ENCODE peak calls at places on chromosomes 16 and 17, in eight cellular contexts. I is posterior cingulate gyrus; U is esophagus squamous epithelium; M is psoas muscle; E is amygdala; F is HEK293T; L is stimulated activated CD4-positive, alpha-beta T cell treated with anti-CD3 and anti-CD28 coated beads, Interleukin-15, amount 100 ng/mL, for 24 hours; J is HT1080. R is an unnamed sample.

GRCh38 chr17:45287526-45288264 is 25.8 kb upstream of the SPATA32 start:
- DNase-seq in U (no peak), J (no peak), M (peak; percentile 59), I (no peak), L (no peak), E (no peak), F (no peak), R (no peak)

GRCh38 chr16:19771796-19772195 is 53.7 kb downstream of the IQCK start:
- DNase-seq in I (no peak), F (no peak), U (no peak), M (no peak), L (no peak), E (no peak), J (no peak), R (no peak)

GRCh38 chr17:81635973-81636504 is 873 bp downstream of the NPLOC4 start:
- DNase-seq in E (no peak), J (no peak), L (no peak), M (no peak), F (no peak), I (no peak), U (no peak), R (no peak)

GRCh38 chr16:3965306-3965705 is 84.8 kb upstream of the CREBBP start:
- DNase-seq in L (no peak), U (no peak), J (no peak), M (no peak), F (no peak), I (no peak), E (no peak), R (no peak)

GRCh38 chr17:11935734-11936406 is 61.4 kb downstream of the ZNF18 start:
- DNase-seq in U (no peak), E (peak; percentile 26), J (peak; percentile 32), F (peak; percentile 58), I (peak; percentile 73), L (peak; percentile 37), M (no peak), R (peak; percentile 71)

GRCh38 chr17:44004077-44004760 is at the start of gene NAGS:
- DNase-seq in M (peak; percentile 47), L (no peak), E (no peak), J (no peak), F (no peak), I (no peak), U (no peak), R (peak; percentile 62)

GRCh38 chr16:50531359-50531758 is 16.8 kb upstream of the NKD1 start:
- DNase-seq in F (no peak), M (no peak), U (no peak), J (no peak), L (no peak), E (no peak), I (no peak), R (no peak)

GRCh38 chr17:27577124-27577761 is 53.7 kb upstream of the LGALS9 start:
- DNase-seq in L (no peak), I (peak; percentile 49), E (peak; percentile 73), U (no peak), J (peak; percentile 60), F (no peak), M (peak; percentile 91), R (peak; percentile 68)

GRCh38 chr17:83057397-83057761 is 22.0 kb upstream of the METRNL start:
- DNase-seq in L (no peak), J (no peak), U (no peak), E (no peak), F (no peak), M (no peak), I (no peak), R (no peak)

GRCh38 chr17:78674595-78675315 is 97.6 kb upstream of the DNAH17 start:
- DNase-seq in U (no peak), M (no peak), J (no peak), F (no peak), E (no peak), I (no peak), L (no peak), R (no peak)

R was measured in hepatocyte.